ENCODE peak calls at places on chromosomes 2 and 18, in nine cellular contexts. One of them, this sample, is unnamed.

GRCh38 chr2:121888189-121888557 is 132.7 kb downstream of the TSN start:
- DNase-seq in uterus: no peak
- DNase-seq in sigmoid colon: no peak
- DNase-seq in transverse colon: no peak
- DNase-seq in suprapubic skin: no peak
- DNase-seq in endothelial cell of umbilical vein: no peak
- DNase-seq in body of pancreas: no peak
- DNase-seq in HCT116: peak
- DNase-seq in H1: no peak
- DNase-seq in this sample: no peak

GRCh38 chr2:26479131-26479970 is 1.4 kb upstream of the OTOF start:
- DNase-seq in uterus: no peak
- DNase-seq in sigmoid colon: no peak
- DNase-seq in transverse colon: no peak
- DNase-seq in suprapubic skin: no peak
- DNase-seq in endothelial cell of umbilical vein: no peak
- DNase-seq in body of pancreas: no peak
- DNase-seq in HCT116: no peak
- DNase-seq in H1: no peak
- DNase-seq in this sample: no peak

GRCh38 chr2:38224181-38224580 is 148.2 kb upstream of the CYP1B1 start:
- DNase-seq in uterus: no peak
- DNase-seq in sigmoid colon: no peak
- DNase-seq in transverse colon: no peak
- DNase-seq in suprapubic skin: no peak
- DNase-seq in endothelial cell of umbilical vein: no peak
- DNase-seq in body of pancreas: no peak
- DNase-seq in HCT116: no peak
- DNase-seq in H1: no peak
- DNase-seq in this sample: no peak

GRCh38 chr2:157250836-157251235 is 6.7 kb upstream of the GALNT5 start:
- DNase-seq in uterus: no peak
- DNase-seq in sigmoid colon: no peak
- DNase-seq in transverse colon: peak
- DNase-seq in suprapubic skin: no peak
- DNase-seq in endothelial cell of umbilical vein: no peak
- DNase-seq in body of pancreas: no peak
- DNase-seq in HCT116: no peak
- DNase-seq in H1: no peak
- DNase-seq in this sample: no peak

GRCh38 chr2:85710687-85711577 is 16.8 kb downstream of the GNLY start:
- DNase-seq in uterus: peak
- DNase-seq in sigmoid colon: no peak
- DNase-seq in transverse colon: peak
- DNase-seq in suprapubic skin: peak
- DNase-seq in endothelial cell of umbilical vein: peak
- DNase-seq in body of pancreas: no peak
- DNase-seq in HCT116: no peak
- DNase-seq in H1: no peak
- DNase-seq in this sample: no peak

GRCh38 chr2:217737127-217737526 is 265.7 kb downstream of the TNS1 start:
- DNase-seq in uterus: no peak
- DNase-seq in sigmoid colon: no peak
- DNase-seq in transverse colon: no peak
- DNase-seq in suprapubic skin: peak
- DNase-seq in endothelial cell of umbilical vein: no peak
- DNase-seq in body of pancreas: no peak
- DNase-seq in HCT116: no peak
- DNase-seq in H1: no peak
- DNase-seq in this sample: peak

GRCh38 chr2:26456701-26457224 is 21.2 kb downstream of the OTOF start:
- DNase-seq in uterus: no peak
- DNase-seq in sigmoid colon: peak
- DNase-seq in transverse colon: no peak
- DNase-seq in suprapubic skin: no peak
- DNase-seq in endothelial cell of umbilical vein: no peak
- DNase-seq in body of pancreas: peak
- DNase-seq in HCT116: no peak
- DNase-seq in H1: no peak
- DNase-seq in this sample: no peak

GRCh38 chr18:48453330-48454063 is 44.3 kb upstream of the ZBTB7C start:
- DNase-seq in uterus: no peak
- DNase-seq in sigmoid colon: no peak
- DNase-seq in transverse colon: no peak
- DNase-seq in suprapubic skin: no peak
- DNase-seq in endothelial cell of umbilical vein: no peak
- DNase-seq in body of pancreas: peak
- DNase-seq in HCT116: no peak
- DNase-seq in H1: no peak
- DNase-seq in this sample: peak

GRCh38 chr2:48530033-48530804 is at the start of gene STON1:
- DNase-seq in uterus: peak
- DNase-seq in sigmoid colon: peak
- DNase-seq in transverse colon: peak
- DNase-seq in suprapubic skin: no peak
- DNase-seq in endothelial cell of umbilical vein: peak
- DNase-seq in body of pancreas: peak
- DNase-seq in HCT116: no peak
- DNase-seq in H1: no peak
- DNase-seq in this sample: no peak
- TF ChIP-seq CTCF in uterus: peak
- TF ChIP-seq CTCF in sigmoid colon: no peak
- TF ChIP-seq CTCF in transverse colon: no peak
- TF ChIP-seq CTCF in suprapubic skin: no peak
- TF ChIP-seq CTCF in endothelial cell of umbilical vein: no peak
- TF ChIP-seq CTCF in body of pancreas: no peak
- TF ChIP-seq CTCF in HCT116: no peak
- TF ChIP-seq CTCF in H1: no peak
- TF ChIP-seq CTCF in this sample: no peak

GRCh38 chr2:1743396-1744150 is 742 bp downstream of the PXDN start:
- DNase-seq in uterus: peak
- DNase-seq in sigmoid colon: peak
- DNase-seq in transverse colon: no peak
- DNase-seq in suprapubic skin: peak
- DNase-seq in endothelial cell of umbilical vein: peak
- DNase-seq in body of pancreas: no peak
- DNase-seq in HCT116: no peak
- DNase-seq in H1: no peak
- DNase-seq in this sample: no peak

GRCh38 chr2:1745171-1746023 is 1.1 kb upstream of the PXDN start:
- DNase-seq in uterus: no peak
- DNase-seq in sigmoid colon: no peak
- DNase-seq in transverse colon: no peak
- DNase-seq in suprapubic skin: peak
- DNase-seq in endothelial cell of umbilical vein: no peak
- DNase-seq in body of pancreas: no peak
- DNase-seq in HCT116: no peak
- DNase-seq in H1: no peak
- DNase-seq in this sample: no peak

GRCh38 chr2:1742680-1743395 is 1.5 kb downstream of the PXDN start:
- DNase-seq in uterus: peak
- DNase-seq in sigmoid colon: peak
- DNase-seq in transverse colon: peak
- DNase-seq in suprapubic skin: peak
- DNase-seq in endothelial cell of umbilical vein: peak
- DNase-seq in body of pancreas: peak
- DNase-seq in HCT116: no peak
- DNase-seq in H1: no peak
- DNase-seq in this sample: peak

GRCh38 chr2:1744151-1744445 is 217 bp downstream of the PXDN start:
- DNase-seq in uterus: no peak
- DNase-seq in sigmoid colon: peak
- DNase-seq in transverse colon: no peak
- DNase-seq in suprapubic skin: no peak
- DNase-seq in endothelial cell of umbilical vein: peak
- DNase-seq in body of pancreas: no peak
- DNase-seq in HCT116: no peak
- DNase-seq in H1: no peak
- DNase-seq in this sample: no peak

GRCh38 chr2:1744446-1745170 is at the start of gene PXDN:
- DNase-seq in uterus: peak
- DNase-seq in sigmoid colon: peak
- DNase-seq in transverse colon: peak
- DNase-seq in suprapubic skin: peak
- DNase-seq in endothelial cell of umbilical vein: peak
- DNase-seq in body of pancreas: no peak
- DNase-seq in HCT116: no peak
- DNase-seq in H1: no peak
- DNase-seq in this sample: no peak
- TF ChIP-seq POLR2A in uterus: peak
- TF ChIP-seq POLR2A in sigmoid colon: peak
- TF ChIP-seq POLR2A in transverse colon: no peak
- TF ChIP-seq POLR2A in suprapubic skin: peak
- TF ChIP-seq POLR2A in endothelial cell of umbilical vein: peak
- TF ChIP-seq POLR2A in body of pancreas: no peak
- TF ChIP-seq POLR2A in HCT116: no peak
- TF ChIP-seq POLR2A in H1: no peak
- TF ChIP-seq POLR2A in this sample: no peak

GRCh38 chr18:50606609-50607008 is 46.7 kb downstream of the MAPK4 start:
- DNase-seq in uterus: no peak
- DNase-seq in sigmoid colon: no peak
- DNase-seq in transverse colon: no peak
- DNase-seq in suprapubic skin: no peak
- DNase-seq in endothelial cell of umbilical vein: no peak
- DNase-seq in body of pancreas: no peak
- DNase-seq in HCT116: no peak
- DNase-seq in H1: no peak
- DNase-seq in this sample: no peak

GRCh38 chr18:50607374-50607933 is 47.6 kb downstream of the MAPK4 start:
- DNase-seq in uterus: no peak
- DNase-seq in sigmoid colon: no peak
- DNase-seq in transverse colon: no peak
- DNase-seq in suprapubic skin: no peak
- DNase-seq in endothelial cell of umbilical vein: no peak
- DNase-seq in body of pancreas: no peak
- DNase-seq in HCT116: no peak
- DNase-seq in H1: no peak
- DNase-seq in this sample: no peak

GRCh38 chr18:50614838-50615237 is 55.0 kb downstream of the MAPK4 start:
- DNase-seq in uterus: no peak
- DNase-seq in sigmoid colon: no peak
- DNase-seq in transverse colon: no peak
- DNase-seq in suprapubic skin: no peak
- DNase-seq in endothelial cell of umbilical vein: no peak
- DNase-seq in body of pancreas: peak
- DNase-seq in HCT116: no peak
- DNase-seq in H1: no peak
- DNase-seq in this sample: peak

GRCh38 chr18:50611529-50611941 is 51.6 kb downstream of the MAPK4 start:
- DNase-seq in uterus: no peak
- DNase-seq in sigmoid colon: no peak
- DNase-seq in transverse colon: no peak
- DNase-seq in suprapubic skin: no peak
- DNase-seq in endothelial cell of umbilical vein: no peak
- DNase-seq in body of pancreas: no peak
- DNase-seq in HCT116: no peak
- DNase-seq in H1: no peak
- DNase-seq in this sample: no peak

GRCh38 chr18:50610349-50610748 is 50.5 kb downstream of the MAPK4 start:
- DNase-seq in uterus: no peak
- DNase-seq in sigmoid colon: no peak
- DNase-seq in transverse colon: no peak
- DNase-seq in suprapubic skin: no peak
- DNase-seq in endothelial cell of umbilical vein: no peak
- DNase-seq in body of pancreas: no peak
- DNase-seq in HCT116: no peak
- DNase-seq in H1: no peak
- DNase-seq in this sample: no peak
- TF ChIP-seq CTCF in uterus: no peak
- TF ChIP-seq CTCF in sigmoid colon: no peak
- TF ChIP-seq CTCF in transverse colon: no peak
- TF ChIP-seq CTCF in suprapubic skin: no peak
- TF ChIP-seq CTCF in endothelial cell of umbilical vein: no peak
- TF ChIP-seq CTCF in body of pancreas: no peak
- TF ChIP-seq CTCF in HCT116: peak
- TF ChIP-seq CTCF in H1: peak
- TF ChIP-seq CTCF in this sample: no peak

GRCh38 chr2:203330434-203330833 is 2.2 kb downstream of the ABI2 start:
- DNase-seq in uterus: no peak
- DNase-seq in sigmoid colon: no peak
- DNase-seq in transverse colon: no peak
- DNase-seq in suprapubic skin: no peak
- DNase-seq in endothelial cell of umbilical vein: no peak
- DNase-seq in body of pancreas: no peak
- DNase-seq in HCT116: no peak
- DNase-seq in H1: no peak
- DNase-seq in this sample: no peak

GRCh38 chr2:203326355-203326754 is 1.8 kb upstream of the ABI2 start:
- DNase-seq in uterus: no peak
- DNase-seq in sigmoid colon: no peak
- DNase-seq in transverse colon: no peak
- DNase-seq in suprapubic skin: no peak
- DNase-seq in endothelial cell of umbilical vein: no peak
- DNase-seq in body of pancreas: no peak
- DNase-seq in HCT116: no peak
- DNase-seq in H1: no peak
- DNase-seq in this sample: no peak

GRCh38 chr2:203327582-203327917 is 644 bp upstream of the ABI2 start:
- DNase-seq in uterus: no peak
- DNase-seq in sigmoid colon: no peak
- DNase-seq in transverse colon: no peak
- DNase-seq in suprapubic skin: no peak
- DNase-seq in endothelial cell of umbilical vein: no peak
- DNase-seq in body of pancreas: no peak
- DNase-seq in HCT116: no peak
- DNase-seq in H1: no peak
- DNase-seq in this sample: no peak

GRCh38 chr2:203328735-203329549 is 748 bp downstream of the ABI2 start:
- DNase-seq in uterus: peak
- DNase-seq in sigmoid colon: no peak
- DNase-seq in transverse colon: peak
- DNase-seq in suprapubic skin: no peak
- DNase-seq in endothelial cell of umbilical vein: peak
- DNase-seq in body of pancreas: peak
- DNase-seq in HCT116: no peak
- DNase-seq in H1: no peak
- DNase-seq in this sample: no peak

DNA sequence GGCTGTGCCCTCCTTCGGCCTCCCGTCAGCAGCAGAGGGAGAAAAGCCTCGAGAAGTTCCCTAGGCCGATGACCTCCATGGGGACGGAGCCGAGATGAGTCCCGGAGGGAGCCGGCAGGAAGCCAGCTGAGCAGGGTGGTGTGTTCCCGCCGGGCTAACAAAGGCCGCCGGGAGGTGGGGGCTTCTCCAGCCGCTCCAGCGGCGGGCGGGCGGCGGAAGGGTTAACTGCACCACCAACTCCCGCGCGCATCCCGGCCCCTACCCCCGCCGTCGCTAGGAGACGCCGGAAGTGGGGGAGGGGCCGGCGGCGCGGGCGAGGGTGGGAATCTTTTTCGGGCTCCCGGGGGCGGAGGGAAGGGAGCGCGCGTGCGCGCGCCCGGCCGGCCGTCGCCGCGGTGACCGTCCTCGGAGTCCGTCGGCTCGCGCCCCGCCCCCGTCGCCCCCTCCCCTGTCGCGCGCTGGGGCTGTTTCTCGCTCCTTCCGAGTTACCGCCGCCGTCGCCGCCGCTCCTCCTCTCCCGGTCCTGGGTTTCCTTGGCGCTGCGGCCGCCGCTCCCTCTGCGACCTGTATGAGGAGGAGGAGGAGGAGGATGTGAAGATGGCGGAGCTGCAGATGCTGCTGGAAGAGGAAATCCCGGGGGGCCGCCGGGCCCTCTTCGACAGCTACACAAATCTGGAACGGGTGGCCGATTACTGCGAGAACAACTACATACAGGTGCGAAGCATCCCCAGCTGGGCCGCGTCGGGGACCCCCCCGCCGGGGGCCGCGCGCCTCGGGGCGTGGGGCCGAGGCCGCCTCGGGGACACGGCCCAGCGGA is at the start of gene ABI2:
- DNase-seq in uterus: peak
- DNase-seq in sigmoid colon: peak
- DNase-seq in transverse colon: peak
- DNase-seq in suprapubic skin: peak
- DNase-seq in endothelial cell of umbilical vein: peak
- DNase-seq in body of pancreas: peak
- DNase-seq in HCT116: peak
- DNase-seq in H1: peak
- DNase-seq in this sample: peak
- TF ChIP-seq POLR2A in uterus: peak
- TF ChIP-seq POLR2A in sigmoid colon: peak
- TF ChIP-seq POLR2A in transverse colon: no peak
- TF ChIP-seq POLR2A in suprapubic skin: no peak
- TF ChIP-seq POLR2A in endothelial cell of umbilical vein: peak
- TF ChIP-seq POLR2A in body of pancreas: no peak
- TF ChIP-seq POLR2A in HCT116: peak
- TF ChIP-seq POLR2A in H1: peak
- TF ChIP-seq POLR2A in this sample: no peak